ENCODE peak calls at places on chromosome 17, in eight cellular contexts. O is EH, G is EL, U is AG10803, J is HTR-8/SVneo, H is amygdala, B is iris pigment epithelial cell, C is left colon. P is an unnamed sample.

GRCh38 chr17:7806592-7806991 is 27.4 kb upstream of the KDM6B start:
- DNase-seq in J (no peak), O (peak), B (no peak), G (no peak), U (no peak), C (no peak), H (no peak), P (no peak)

GRCh38 chr17:79785900-79786810 is 8.2 kb downstream of the CBX2 start:
- DNase-seq in U (no peak), H (no peak), G (no peak), C (no peak), J (no peak), B (no peak), O (no peak), P (no peak)

GRCh38 chr17:2900842-2901241 is 104.6 kb downstream of the RAP1GAP2 start:
- DNase-seq in G (no peak), O (no peak), J (no peak), C (no peak), B (no peak), H (no peak), U (no peak), P (no peak)

GRCh38 chr17:40095944-40096791 is 4.2 kb downstream of the NR1D1 start:
- DNase-seq in C (peak), G (no peak), U (no peak), B (no peak), H (no peak), O (peak), J (no peak), P (no peak)

GRCh38 chr17:39095309-39095686 is 56.1 kb downstream of the PLXDC1 start:
- DNase-seq in H (no peak), J (no peak), B (no peak), G (no peak), U (peak), C (no peak), O (no peak), P (no peak)

GRCh38 chr17:32267690-32268205 is 2.1 kb downstream of the RHBDL3 start:
- DNase-seq in O (peak), B (no peak), G (peak), H (no peak), J (no peak), U (no peak), C (no peak), P (no peak)

GRCh38 chr17:77526728-77527355 is 386.1 kb downstream of the SEC14L1 start:
- DNase-seq in C (no peak), G (no peak), H (no peak), J (no peak), U (no peak), B (no peak), O (no peak), P (no peak)

GRCh38 chr17:58354541-58355216 is 2.7 kb upstream of the SUPT4H1 start:
- DNase-seq in C (no peak), J (no peak), U (no peak), H (no peak), O (no peak), B (no peak), G (no peak), P (no peak)

GRCh38 chr17:79019631-79020584 is 4.1 kb upstream of the C1QTNF1 start:
- DNase-seq in O (peak), B (peak), J (peak), U (peak), G (peak), C (peak), H (no peak), P (no peak)

GRCh38 chr17:58303981-58304734 is 23.4 kb upstream of the MPO start:
- DNase-seq in O (peak), B (peak), U (peak), H (no peak), C (no peak), G (peak), J (peak), P (no peak)

GRCh38 chr17:751269-752001 is 629 bp downstream of the GEMIN4 start:
- DNase-seq in G (peak), U (peak), C (peak), O (peak), J (peak), H (no peak), B (peak), P (no peak)

GRCh38 chr17:81859906-81860755 is at the start of gene P4HB:
- DNase-seq in G (no peak), C (no peak), H (no peak), O (no peak), B (peak), U (no peak), J (no peak), P (no peak)

GRCh38 chr17:382644-383533 is 30.3 kb upstream of the RPH3AL start:
- DNase-seq in J (no peak), B (peak), G (peak), C (no peak), O (peak), H (no peak), U (peak), P (no peak)

GRCh38 chr17:33292981-33293867 is at the start of gene ASIC2:
- DNase-seq in C (peak), H (no peak), G (no peak), U (no peak), O (no peak), B (peak), J (no peak), P (no peak)

GRCh38 chr17:77725851-77726250 is 232.7 kb upstream of the TNRC6C start:
- DNase-seq in B (no peak), U (no peak), G (no peak), C (no peak), O (no peak), H (no peak), J (no peak), P (no peak)

GRCh38 chr17:1853698-1854097 is 23.9 kb downstream of the RPA1 start:
- DNase-seq in H (no peak), O (no peak), U (no peak), C (no peak), G (no peak), B (no peak), J (no peak), P (no peak)

GRCh38 chr17:62916684-62917571 is 49.1 kb upstream of the TANC2 start:
- DNase-seq in U (no peak), O (no peak), J (no peak), C (no peak), H (no peak), B (peak), G (no peak), P (no peak)

GRCh38 chr17:50187741-50188520 is 13.5 kb downstream of the COL1A1 start:
- DNase-seq in J (no peak), O (peak), C (no peak), U (peak), G (peak), H (no peak), B (peak), P (no peak)

GRCh38 chr17:82985973-82986372 is 93.4 kb upstream of the METRNL start:
- DNase-seq in O (peak), B (peak), J (no peak), U (peak), H (no peak), C (no peak), G (no peak), P (no peak)

GRCh38 chr17:49494937-49495841 is at the start of gene NGFR:
- DNase-seq in H (peak), C (no peak), O (peak), B (peak), U (no peak), G (peak), J (peak), P (peak)

GRCh38 chr17:67212716-67213417 is 32.1 kb downstream of the HELZ start:
- DNase-seq in G (peak), U (peak), C (no peak), O (peak), B (peak), H (no peak), J (peak), P (no peak)

GRCh38 chr17:44599298-44600175 is 42.3 kb downstream of the FZD2 start:
- DNase-seq in O (peak), B (peak), J (peak), U (peak), G (peak), H (no peak), C (peak), P (no peak)

GRCh38 chr17:37650419-37651003 is 7.3 kb upstream of the DDX52 start:
- DNase-seq in J (peak), O (peak), H (no peak), U (peak), G (peak), B (peak), C (no peak), P (no peak)

GRCh38 chr17:63474174-63474913 is 2.5 kb upstream of the ACE start:
- DNase-seq in O (no peak), H (no peak), J (no peak), B (peak), U (no peak), G (no peak), C (peak), P (no peak)

GRCh38 chr17:65783845-65784334 is 222.4 kb upstream of the AXIN2 start:
- DNase-seq in H (no peak), O (peak), B (peak), G (peak), C (peak), J (peak), U (peak), P (no peak)

GRCh38 chr17:6589266-6589946 is 33.1 kb upstream of the PITPNM3 start:
- DNase-seq in G (peak), B (no peak), U (peak), O (peak), C (no peak), H (no peak), J (no peak), P (no peak)

GRCh38 chr17:64036198-64036922 is 15.9 kb upstream of the ICAM2 start:
- DNase-seq in C (no peak), U (no peak), O (no peak), H (no peak), B (no peak), J (no peak), G (no peak), P (no peak)

GRCh38 chr17:61642768-61643167 is 51.7 kb upstream of the NACA2 start:
- DNase-seq in U (no peak), H (no peak), G (no peak), O (no peak), C (no peak), J (no peak), B (no peak), P (no peak)

GRCh38 chr17:51435641-51436091 is 175.3 kb downstream of the UTP18 start:
- DNase-seq in G (peak), O (peak), J (peak), U (peak), C (peak), H (no peak), B (peak), P (no peak)

GRCh38 chr17:81544281-81544974 is 7.7 kb downstream of the FAAP100 start:
- DNase-seq in B (no peak), H (no peak), J (no peak), O (no peak), G (no peak), C (no peak), U (no peak), P (no peak)